ENCODE peak calls at places on chromosomes 2 and 18, in four cellular contexts. H, I, E and V are unnamed samples.

GRCh38 chr2:88671786-88672427 is 19.6 kb upstream of the RPIA start:
- DNase-seq in H (no peak), I (peak), E (peak), V (peak)

GRCh38 chr2:46632349-46632748 is 153.0 kb downstream of the TMEM247 start:
- DNase-seq in H (no peak), I (peak), E (no peak), V (peak)

GRCh38 chr2:23585218-23585945 is 200.4 kb downstream of the KLHL29 start:
- DNase-seq in H (no peak), I (no peak), E (no peak), V (no peak)

GRCh38 chr2:177314722-177315264 is 50.3 kb upstream of the NFE2L2 start:
- DNase-seq in H (no peak), I (no peak), E (no peak), V (no peak)

GRCh38 chr2:40827371-40827770 is 375.5 kb upstream of the SLC8A1 start:
- DNase-seq in H (no peak), I (no peak), E (no peak), V (no peak)

GRCh38 chr2:221997100-221997499 is 301.7 kb downstream of the PAX3 start:
- DNase-seq in H (no peak), I (no peak), E (peak), V (peak)

GRCh38 chr2:68564426-68564825 is 79.0 kb upstream of the PROKR1 start:
- DNase-seq in H (no peak), I (no peak), E (no peak), V (no peak)

GRCh38 chr2:70560452-70560851 is 6.8 kb upstream of the TGFA start:
- DNase-seq in H (no peak), I (no peak), E (no peak), V (no peak)

GRCh38 chr2:128435576-128436497 is 117.2 kb upstream of the HS6ST1 start:
- DNase-seq in H (no peak), I (no peak), E (no peak), V (no peak)

GRCh38 chr2:79686884-79687283 is 174.0 kb downstream of the CTNNA2 start:
- DNase-seq in H (no peak), I (no peak), E (no peak), V (no peak)

GRCh38 chr2:46590319-46590718 is 111.0 kb downstream of the TMEM247 start:
- DNase-seq in H (no peak), I (no peak), E (no peak), V (no peak)

GRCh38 chr18:40489301-40489700 is 1465.7 kb upstream of the PIK3C3 start:
- DNase-seq in H (no peak), I (no peak), E (no peak), V (no peak)

GRCh38 chr2:121197369-121198091 is 87.5 kb downstream of the TFCP2L1 start:
- DNase-seq in H (no peak), I (peak), E (peak), V (peak)

GRCh38 chr18:73535189-73535588 is 612.4 kb downstream of the FBXO15 start:
- DNase-seq in H (no peak), I (no peak), E (no peak), V (no peak)

GRCh38 chr2:88239781-88240180 is 69.6 kb downstream of the THNSL2 start:
- DNase-seq in H (no peak), I (no peak), E (no peak), V (no peak)

GRCh38 chr18:72206814-72207213 is 337.3 kb downstream of the CBLN2 start:
- DNase-seq in H (no peak), I (no peak), E (no peak), V (no peak)

GRCh38 chr2:46296840-46297545 is at the start of gene EPAS1:
- DNase-seq in H (peak), I (peak), E (peak), V (peak)

GRCh38 chr2:223692227-223692947 is 90.2 kb upstream of the SCG2 start:
- DNase-seq in H (no peak), I (peak), E (peak), V (no peak)

GRCh38 chr2:30978854-30979253 is 159.4 kb downstream of the GALNT14 start:
- DNase-seq in H (no peak), I (no peak), E (no peak), V (no peak)

GRCh38 chr2:58539973-58540372 is 298.8 kb upstream of the FANCL start:
- DNase-seq in H (no peak), I (no peak), E (no peak), V (peak)

GRCh38 chr2:63737085-63737701 is 104.5 kb upstream of the UGP2 start:
- DNase-seq in H (no peak), I (no peak), E (no peak), V (no peak)

GRCh38 chr2:241064802-241065354 is 37.2 kb downstream of the MTERF4 start:
- DNase-seq in H (no peak), I (no peak), E (no peak), V (no peak)

GRCh38 chr2:145058457-145058856 is 538.5 kb upstream of the ZEB2 start:
- DNase-seq in H (no peak), I (no peak), E (no peak), V (no peak)

GRCh38 chr2:226190479-226191252 is 609.0 kb downstream of the IRS1 start:
- DNase-seq in H (no peak), I (no peak), E (peak), V (no peak)

GRCh38 chr2:621303-622099 is 55.7 kb downstream of the TMEM18 start:
- DNase-seq in H (no peak), I (no peak), E (no peak), V (no peak)

GRCh38 chr2:120391905-120392665 is 46.1 kb downstream of the INHBB start:
- DNase-seq in H (no peak), I (no peak), E (no peak), V (no peak)

GRCh38 chr2:73091696-73092095 is 20.2 kb upstream of the SFXN5 start:
- DNase-seq in H (no peak), I (no peak), E (no peak), V (no peak)

GRCh38 chr2:113133696-113134558 is 6.5 kb downstream of the IL1RN start:
- DNase-seq in H (no peak), I (no peak), E (no peak), V (no peak)

GRCh38 chr2:19815746-19816145 is 86.0 kb downstream of the TTC32 start:
- DNase-seq in H (no peak), I (no peak), E (no peak), V (no peak)